ENCODE peak calls at places on chromosomes 3 and 15, in eight cellular contexts. One of them, this sample, is unnamed.

GRCh38 chr3:170421147-170421641 is 2.5 kb downstream of the CLDN11 start:
- DNase-seq in ovary: peak; percentile 56
- DNase-seq in fibroblast of pulmonary artery: peak; percentile 33
- DNase-seq in H1: no peak
- DNase-seq in sigmoid colon: no peak
- DNase-seq in GM12865: no peak
- DNase-seq in hepatocyte: peak; percentile 9
- DNase-seq in CD8-positive, alpha-beta T cell: no peak
- DNase-seq in this sample: no peak

GRCh38 chr3:159252772-159253384 is 451.0 kb downstream of the MFSD1 start:
- DNase-seq in CD8-positive, alpha-beta T cell: no peak
- DNase-seq in sigmoid colon: no peak
- DNase-seq in ovary: no peak
- DNase-seq in GM12865: peak; percentile 66
- DNase-seq in fibroblast of pulmonary artery: peak; percentile 81
- DNase-seq in H1: no peak
- DNase-seq in hepatocyte: peak; percentile 41
- DNase-seq in this sample: no peak

GRCh38 chr3:53154731-53155320 is 6.2 kb upstream of the PRKCD start:
- DNase-seq in GM12865: no peak
- DNase-seq in sigmoid colon: no peak
- DNase-seq in H1: no peak
- DNase-seq in ovary: no peak
- DNase-seq in CD8-positive, alpha-beta T cell: no peak
- DNase-seq in hepatocyte: no peak
- DNase-seq in fibroblast of pulmonary artery: no peak
- DNase-seq in this sample: no peak

GRCh38 chr3:14256561-14257342 is 78.1 kb downstream of the LSM3 start:
- DNase-seq in GM12865: no peak
- DNase-seq in sigmoid colon: no peak
- DNase-seq in fibroblast of pulmonary artery: no peak
- DNase-seq in CD8-positive, alpha-beta T cell: no peak
- DNase-seq in hepatocyte: peak; percentile 44
- DNase-seq in H1: no peak
- DNase-seq in ovary: peak; percentile 61
- DNase-seq in this sample: no peak

GRCh38 chr15:93030430-93031102 is 58.4 kb downstream of the RGMA start:
- DNase-seq in ovary: peak; percentile 83
- DNase-seq in H1: peak; percentile 90
- DNase-seq in sigmoid colon: peak; percentile 90
- DNase-seq in GM12865: peak; percentile 60
- DNase-seq in fibroblast of pulmonary artery: peak; percentile 70
- DNase-seq in hepatocyte: peak; percentile 78
- DNase-seq in CD8-positive, alpha-beta T cell: peak; percentile 40
- DNase-seq in this sample: peak; percentile 26

GRCh38 chr15:53625962-53626845 is 133.3 kb downstream of the WDR72 start:
- DNase-seq in sigmoid colon: no peak
- DNase-seq in CD8-positive, alpha-beta T cell: no peak
- DNase-seq in hepatocyte: no peak
- DNase-seq in fibroblast of pulmonary artery: no peak
- DNase-seq in H1: no peak
- DNase-seq in ovary: no peak
- DNase-seq in GM12865: no peak
- DNase-seq in this sample: no peak

GRCh38 chr3:168094877-168095610 is 680 bp downstream of the GOLIM4 start:
- DNase-seq in fibroblast of pulmonary artery: peak; percentile 71
- DNase-seq in GM12865: peak; percentile 86
- DNase-seq in hepatocyte: peak; percentile 68
- DNase-seq in sigmoid colon: peak; percentile 80
- DNase-seq in ovary: peak; percentile 60
- DNase-seq in CD8-positive, alpha-beta T cell: peak; percentile 1
- DNase-seq in H1: peak; percentile 68
- DNase-seq in this sample: no peak

GRCh38 chr3:136277115-136277514 is 27.0 kb downstream of the PCCB start:
- DNase-seq in sigmoid colon: no peak
- DNase-seq in CD8-positive, alpha-beta T cell: no peak
- DNase-seq in H1: no peak
- DNase-seq in ovary: no peak
- DNase-seq in fibroblast of pulmonary artery: no peak
- DNase-seq in GM12865: no peak
- DNase-seq in hepatocyte: no peak
- DNase-seq in this sample: no peak

GRCh38 chr3:13850161-13850945 is 29.5 kb downstream of the WNT7A start:
- DNase-seq in ovary: no peak
- DNase-seq in GM12865: no peak
- DNase-seq in sigmoid colon: no peak
- DNase-seq in fibroblast of pulmonary artery: no peak
- DNase-seq in CD8-positive, alpha-beta T cell: no peak
- DNase-seq in hepatocyte: peak; percentile 54
- DNase-seq in H1: no peak
- DNase-seq in this sample: no peak

GRCh38 chr15:31338318-31338878 is 11.8 kb downstream of the KLF13 start:
- DNase-seq in GM12865: peak; percentile 57
- DNase-seq in CD8-positive, alpha-beta T cell: no peak
- DNase-seq in sigmoid colon: peak; percentile 66
- DNase-seq in ovary: peak; percentile 75
- DNase-seq in H1: no peak
- DNase-seq in fibroblast of pulmonary artery: peak; percentile 10
- DNase-seq in hepatocyte: no peak
- DNase-seq in this sample: no peak

DNA sequence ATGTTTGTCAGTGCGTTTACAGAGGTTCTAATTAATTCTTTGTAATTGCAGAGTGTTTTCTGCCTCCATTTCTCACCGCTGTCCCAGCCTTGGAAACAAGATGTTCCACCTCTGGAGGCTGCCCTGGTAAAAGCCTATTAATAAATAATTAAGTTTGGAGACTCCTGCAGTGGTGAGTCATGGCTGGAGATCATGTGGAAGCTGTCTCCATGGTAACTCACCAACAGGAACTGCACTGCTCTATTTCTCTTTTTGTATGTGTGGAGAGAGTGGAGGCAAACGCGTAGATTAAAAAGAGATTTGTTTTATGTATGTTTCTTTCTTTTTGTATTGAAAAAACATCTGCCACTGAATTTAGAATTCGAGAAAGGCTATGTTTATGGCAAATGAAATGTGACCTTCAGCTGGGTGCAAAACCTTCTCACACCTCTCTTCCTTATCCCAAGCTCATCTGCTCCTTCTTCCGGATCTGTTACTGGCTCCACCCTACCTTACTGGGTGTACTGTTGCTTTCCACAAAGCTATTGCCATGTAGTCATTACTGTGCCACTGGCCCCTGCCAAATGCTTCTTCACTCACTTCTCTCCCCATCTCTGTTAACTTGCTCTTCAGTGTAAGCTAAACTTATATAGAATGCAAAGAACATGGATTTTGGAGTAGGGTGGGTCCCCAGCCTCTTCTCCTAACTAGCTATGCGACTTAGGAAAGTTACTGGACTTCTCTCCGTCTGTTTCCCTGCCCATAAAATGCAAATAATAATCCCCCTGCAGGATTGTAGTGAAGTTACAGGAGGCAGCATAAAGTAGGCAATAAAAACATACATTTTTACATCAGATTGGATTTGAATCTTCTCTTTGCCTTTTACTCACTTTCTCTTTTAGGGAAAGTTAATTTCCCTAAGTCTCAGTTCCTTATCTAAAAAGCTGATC is 778.5 kb downstream of the NTRK3 start:
- DNase-seq in fibroblast of pulmonary artery: peak; percentile 78
- DNase-seq in CD8-positive, alpha-beta T cell: no peak
- DNase-seq in ovary: no peak
- DNase-seq in hepatocyte: peak; percentile 90
- DNase-seq in H1: no peak
- DNase-seq in sigmoid colon: peak; percentile 64
- DNase-seq in GM12865: no peak
- DNase-seq in this sample: peak; percentile 41
- TF ChIP-seq CTCF in fibroblast of pulmonary artery: peak; percentile 21
- TF ChIP-seq CTCF in CD8-positive, alpha-beta T cell: no peak
- TF ChIP-seq CTCF in ovary: no peak
- TF ChIP-seq CTCF in hepatocyte: peak; percentile 20
- TF ChIP-seq CTCF in H1: no peak
- TF ChIP-seq CTCF in sigmoid colon: no peak
- TF ChIP-seq CTCF in GM12865: no peak
- TF ChIP-seq CTCF in this sample: peak; percentile 29

DNA sequence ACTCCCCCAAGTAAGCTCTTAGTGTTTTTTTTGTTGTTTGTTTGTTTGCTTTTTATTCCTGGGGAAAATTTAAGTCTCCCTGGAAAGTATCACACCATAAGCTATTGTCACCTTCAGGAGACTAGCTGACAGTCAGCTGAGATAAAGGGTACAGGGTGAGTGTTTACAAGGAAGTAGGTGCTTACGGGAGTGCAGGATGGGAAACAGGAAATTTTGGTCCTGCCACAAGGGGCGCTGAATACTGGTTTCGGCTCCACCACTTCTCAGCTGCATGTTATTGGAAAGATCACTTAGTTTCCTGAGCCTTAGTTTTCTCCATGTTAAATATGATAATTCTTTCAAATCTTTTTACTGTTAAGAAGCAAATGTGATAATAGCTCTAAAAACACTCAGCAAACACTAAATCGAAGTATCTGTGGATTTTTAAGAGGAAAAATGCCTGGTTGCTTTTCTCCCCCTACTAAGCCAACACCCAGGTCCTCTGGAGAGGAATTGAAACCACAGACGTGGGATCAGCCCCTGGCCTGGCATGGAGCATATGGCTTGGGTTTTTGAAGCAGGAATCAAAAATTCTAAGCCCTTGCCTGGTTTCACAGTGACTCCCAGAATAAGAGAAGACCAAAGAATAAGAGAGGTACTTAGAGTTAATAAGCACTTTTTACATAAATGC is 90.7 kb downstream of the SCN11A start:
- DNase-seq in sigmoid colon: no peak
- DNase-seq in H1: peak; percentile 73
- DNase-seq in hepatocyte: peak; percentile 70
- DNase-seq in ovary: peak; percentile 57
- DNase-seq in fibroblast of pulmonary artery: peak; percentile 58
- DNase-seq in GM12865: peak; percentile 39
- DNase-seq in CD8-positive, alpha-beta T cell: peak; percentile 4
- DNase-seq in this sample: no peak
- TF ChIP-seq CTCF in sigmoid colon: no peak
- TF ChIP-seq CTCF in H1: peak; percentile 62
- TF ChIP-seq CTCF in hepatocyte: peak; percentile 65
- TF ChIP-seq CTCF in ovary: no peak
- TF ChIP-seq CTCF in fibroblast of pulmonary artery: peak; percentile 84
- TF ChIP-seq CTCF in GM12865: peak; percentile 47
- TF ChIP-seq CTCF in CD8-positive, alpha-beta T cell: peak; percentile 32
- TF ChIP-seq CTCF in this sample: peak; percentile 79

GRCh38 chr3:129046037-129046731 is 14.4 kb upstream of the GP9 start:
- DNase-seq in fibroblast of pulmonary artery: no peak
- DNase-seq in H1: peak; percentile 82
- DNase-seq in CD8-positive, alpha-beta T cell: no peak
- DNase-seq in ovary: no peak
- DNase-seq in GM12865: no peak
- DNase-seq in sigmoid colon: peak; percentile 56
- DNase-seq in hepatocyte: no peak
- DNase-seq in this sample: no peak
- TF ChIP-seq CTCF in fibroblast of pulmonary artery: no peak
- TF ChIP-seq CTCF in H1: peak; percentile 59
- TF ChIP-seq CTCF in CD8-positive, alpha-beta T cell: no peak
- TF ChIP-seq CTCF in ovary: no peak
- TF ChIP-seq CTCF in GM12865: no peak
- TF ChIP-seq CTCF in sigmoid colon: no peak
- TF ChIP-seq CTCF in hepatocyte: no peak
- TF ChIP-seq CTCF in this sample: no peak

GRCh38 chr3:119145128-119145499 is 851 bp upstream of the TEX55 start:
- DNase-seq in CD8-positive, alpha-beta T cell: no peak
- DNase-seq in fibroblast of pulmonary artery: no peak
- DNase-seq in sigmoid colon: no peak
- DNase-seq in ovary: no peak
- DNase-seq in hepatocyte: no peak
- DNase-seq in GM12865: no peak
- DNase-seq in H1: no peak
- DNase-seq in this sample: no peak
- TF ChIP-seq CTCF in CD8-positive, alpha-beta T cell: no peak
- TF ChIP-seq CTCF in fibroblast of pulmonary artery: no peak
- TF ChIP-seq CTCF in sigmoid colon: no peak
- TF ChIP-seq CTCF in ovary: no peak
- TF ChIP-seq CTCF in hepatocyte: no peak
- TF ChIP-seq CTCF in GM12865: no peak
- TF ChIP-seq CTCF in H1: no peak
- TF ChIP-seq CTCF in this sample: no peak

GRCh38 chr3:9782777-9783176 is 9.5 kb downstream of the TADA3 start:
- DNase-seq in GM12865: no peak
- DNase-seq in sigmoid colon: no peak
- DNase-seq in ovary: no peak
- DNase-seq in hepatocyte: no peak
- DNase-seq in fibroblast of pulmonary artery: no peak
- DNase-seq in CD8-positive, alpha-beta T cell: no peak
- DNase-seq in H1: no peak
- DNase-seq in this sample: no peak
- TF ChIP-seq CTCF in GM12865: peak; percentile 14
- TF ChIP-seq CTCF in sigmoid colon: no peak
- TF ChIP-seq CTCF in ovary: no peak
- TF ChIP-seq CTCF in hepatocyte: no peak
- TF ChIP-seq CTCF in fibroblast of pulmonary artery: peak; percentile 6
- TF ChIP-seq CTCF in CD8-positive, alpha-beta T cell: no peak
- TF ChIP-seq CTCF in H1: no peak
- TF ChIP-seq CTCF in this sample: no peak

This sample was measured in AG04450.